ENCODE peak calls at places on chromosomes 2 and 18, in nine cellular contexts. U is H1, G is suprapubic skin, W is stomach, E is spleen, M is HepG2, Q is GM23338, R is GM12878, C is transverse colon. K is an unnamed sample.

GRCh38 chr2:172943992-172944793 is 131.5 kb upstream of the MAP3K20 start:
- DNase-seq in R (no peak), C (no peak), W (no peak), G (no peak), U (no peak), M (no peak), Q (no peak), E (no peak), K (no peak)

GRCh38 chr2:66929632-66930385 is 467.3 kb upstream of the ETAA1 start:
- DNase-seq in M (no peak), R (no peak), W (peak; percentile 65), E (peak; percentile 64), G (no peak), U (no peak), Q (no peak), C (peak; percentile 23), K (peak; percentile 88)

GRCh38 chr2:41922177-41922576 is 125.6 kb upstream of the PKDCC start:
- DNase-seq in E (no peak), G (no peak), C (no peak), W (no peak), U (no peak), Q (no peak), M (no peak), R (no peak), K (no peak)

GRCh38 chr2:33380001-33380609 is 96.3 kb upstream of the RASGRP3 start:
- DNase-seq in C (no peak), Q (peak; percentile 73), G (no peak), E (no peak), W (no peak), M (no peak), R (no peak), U (no peak), K (no peak)

GRCh38 chr18:67144342-67144741 is 372.2 kb downstream of the DSEL start:
- DNase-seq in C (no peak), G (no peak), U (no peak), Q (no peak), E (no peak), M (no peak), R (no peak), W (no peak), K (no peak)

GRCh38 chr2:170098626-170099312 is 79.2 kb upstream of the MYO3B start:
- DNase-seq in W (no peak), C (no peak), M (no peak), R (no peak), Q (no peak), G (no peak), E (no peak), U (no peak), K (no peak)

GRCh38 chr2:230578106-230578505 is 134.5 kb upstream of the CAB39 start:
- DNase-seq in W (no peak), M (no peak), E (no peak), U (no peak), G (no peak), C (no peak), Q (no peak), R (no peak), K (no peak)

GRCh38 chr2:219058541-219059374 is 2.0 kb downstream of the IHH start:
- DNase-seq in W (peak; percentile 94), U (peak; percentile 56), Q (peak; percentile 52), G (no peak), E (no peak), R (no peak), M (peak; percentile 85), C (peak; percentile 82), K (no peak)

GRCh38 chr2:196170202-196170680 is 1.1 kb downstream of the STK17B start:
- DNase-seq in R (no peak), G (no peak), E (no peak), W (peak; percentile 65), Q (peak; percentile 20), U (no peak), M (peak; percentile 28), C (peak; percentile 56), K (no peak)

GRCh38 chr18:75112486-75113096 is 96.3 kb downstream of the PTGR3 start:
- DNase-seq in R (no peak), Q (no peak), C (no peak), M (no peak), G (no peak), W (no peak), E (no peak), U (no peak), K (no peak)

GRCh38 chr2:121282800-121283382 is 2.1 kb downstream of the TFCP2L1 start:
- DNase-seq in M (peak; percentile 27), U (no peak), E (no peak), Q (no peak), W (peak; percentile 43), C (peak; percentile 74), G (no peak), R (no peak), K (no peak)

GRCh38 chr2:190467575-190468083 is 59.5 kb downstream of the MFSD6 start:
- DNase-seq in W (no peak), E (no peak), G (no peak), M (no peak), C (no peak), R (no peak), U (no peak), Q (no peak), K (no peak)

GRCh38 chr2:100213595-100213994 is 71.2 kb upstream of the AFF3 start:
- DNase-seq in C (peak; percentile 25), R (no peak), E (no peak), M (no peak), W (peak; percentile 32), U (no peak), Q (no peak), G (no peak), K (no peak)

GRCh38 chr2:15357186-15357585 is 203.9 kb downstream of the NBAS start:
- DNase-seq in R (no peak), E (no peak), G (no peak), M (no peak), Q (no peak), U (no peak), C (no peak), W (no peak), K (no peak)

GRCh38 chr2:15352363-15352762 is 208.8 kb downstream of the NBAS start:
- DNase-seq in Q (no peak), E (no peak), W (no peak), G (no peak), C (no peak), R (no peak), U (no peak), M (no peak), K (no peak)

GRCh38 chr2:15355386-15355785 is 205.7 kb downstream of the NBAS start:
- DNase-seq in U (no peak), G (no peak), R (no peak), C (no peak), Q (no peak), M (no peak), E (no peak), W (no peak), K (no peak)

GRCh38 chr2:15357922-15358321 is 203.2 kb downstream of the NBAS start:
- DNase-seq in R (no peak), G (no peak), E (no peak), M (no peak), W (no peak), U (no peak), C (no peak), Q (no peak), K (no peak)

GRCh38 chr2:15354596-15355359 is 206.4 kb downstream of the NBAS start:
- DNase-seq in M (no peak), R (no peak), C (no peak), Q (no peak), W (no peak), G (no peak), U (no peak), E (no peak), K (no peak)
- H3K4me3 ChIP-seq in M (no peak overlapping the region), R (no peak overlapping the region), C (no peak overlapping the region), Q (no peak overlapping the region), W (no peak overlapping the region), G (no peak overlapping the region), U (no peak overlapping the region), E (no peak overlapping the region), K (no peak overlapping the region)

DNA sequence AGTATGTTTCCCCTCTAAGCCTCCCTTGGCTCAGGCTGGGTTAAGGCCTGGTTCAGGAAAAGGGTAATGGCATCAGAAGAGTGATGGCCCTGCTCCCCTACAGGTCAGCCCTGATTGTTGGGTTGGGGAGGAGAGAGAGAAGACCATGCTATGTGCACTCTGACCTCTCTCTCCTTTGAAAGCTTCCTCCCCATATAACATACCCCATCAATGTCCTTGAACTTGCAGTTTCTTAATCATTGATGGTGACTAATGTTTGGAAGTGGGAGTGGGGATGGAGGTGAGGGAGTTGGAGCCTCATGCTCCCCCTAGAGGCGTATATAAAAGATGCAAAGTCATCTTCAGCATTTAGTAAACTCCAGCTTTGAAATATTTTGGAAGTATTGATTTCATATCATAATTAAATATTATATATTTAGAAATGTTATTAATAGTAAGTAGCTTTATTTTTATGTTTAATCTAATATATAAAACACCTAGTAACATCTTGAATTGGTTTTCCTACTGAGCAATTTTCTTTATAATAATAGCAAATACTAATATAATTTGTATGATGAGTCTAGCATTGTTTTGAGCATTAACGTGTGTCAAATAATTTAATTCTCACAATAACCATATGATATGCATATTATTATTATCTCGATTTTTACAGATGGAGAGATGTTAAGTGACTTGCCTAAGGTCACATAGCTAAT is 8.8 kb downstream of the PLCL1 start:
- DNase-seq in Q (peak; percentile 50), G (no peak), U (no peak), M (peak; percentile 68), R (no peak), W (no peak), C (no peak), E (no peak), K (no peak)
- TF ChIP-seq CTCF in Q (peak; percentile 65), G (no peak), U (peak; percentile 45), M (peak; percentile 58), R (peak; percentile 61), W (peak; percentile 52), C (peak; percentile 27), E (peak; percentile 44), K (no peak)

DNA sequence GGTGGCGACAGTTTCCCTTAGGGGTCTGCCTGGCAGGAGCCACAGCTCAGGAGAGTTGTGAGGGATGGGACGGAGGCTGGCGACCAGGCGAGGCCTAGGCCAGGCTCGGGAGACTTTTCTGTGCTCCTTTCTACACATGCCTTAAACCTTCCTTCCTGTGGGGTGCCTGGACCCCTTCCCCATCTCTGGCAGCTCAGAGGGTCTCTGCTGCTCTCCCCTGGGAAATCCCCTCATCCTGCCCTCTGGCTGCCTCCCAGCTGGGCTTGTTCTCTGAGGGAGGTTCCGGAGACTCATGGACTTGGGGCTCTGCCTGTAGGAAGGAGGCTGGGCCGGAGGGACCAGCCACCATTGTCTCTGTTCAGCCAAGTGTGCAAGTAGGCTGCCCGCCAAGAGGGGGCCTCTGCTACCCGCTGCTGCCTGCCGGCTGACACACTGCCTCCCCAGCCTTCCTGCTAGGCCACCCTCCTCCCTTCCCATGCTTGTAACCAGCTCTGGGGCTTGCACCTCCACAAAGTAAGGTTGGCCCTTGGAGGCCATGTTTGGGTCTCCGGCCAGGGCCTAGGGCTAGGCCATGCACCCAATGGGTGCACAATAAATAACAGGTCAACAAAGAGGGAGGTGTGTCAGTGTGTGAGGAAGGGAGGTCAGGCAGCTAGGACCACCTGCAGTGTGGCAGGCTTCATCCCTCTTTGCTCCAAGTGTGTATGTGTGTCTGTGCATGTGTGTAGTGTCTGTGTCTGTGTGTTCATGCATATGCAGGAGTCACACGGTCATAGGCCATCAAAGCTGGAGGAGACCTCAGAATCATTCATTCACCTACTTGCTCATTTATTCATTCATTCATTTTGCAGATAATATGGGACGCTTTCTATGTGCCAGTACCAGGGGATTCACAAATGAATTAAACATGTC is 28.8 kb downstream of the PSD4 start:
- DNase-seq in U (no peak), G (no peak), C (no peak), M (no peak), E (peak; percentile 78), Q (peak; percentile 26), W (no peak), R (no peak), K (no peak)
- TF ChIP-seq POLR2AphosphoS5 in U (no peak), G (no peak), C (no peak), M (no peak), E (peak; percentile 39), Q (no peak), W (no peak), R (peak; percentile 69), K (no peak)

GRCh38 chr2:127705281-127706065 is 4.2 kb downstream of the SFT2D3 start:
- DNase-seq in W (no peak), G (no peak), R (no peak), Q (no peak), E (no peak), M (no peak), U (no peak), C (no peak), K (no peak)
- H3K4me3 ChIP-seq in W (no peak overlapping the region), G (no peak overlapping the region), R (no peak overlapping the region), Q (no peak overlapping the region), E (no peak overlapping the region), M (no peak overlapping the region), U (no peak overlapping the region), C (no peak overlapping the region), K (no peak overlapping the region)

K was measured in vagina.